ENCODE peak calls at places on chromosomes 6 and 20, in ten cellular contexts. X is upper lobe of right lung, O is pancreas, L is HCT116, B is heart right ventricle, I is lung, J is PC-3, A is lower lobe of right lung, C is RWPE2, H is heart left ventricle. S is an unnamed sample.

GRCh38 chr6:11810039-11810541 is 31.5 kb upstream of the ADTRP start:
- ATAC-seq in I (peak; percentile 80), B (peak; percentile 93), L (no peak), J (no peak), H (peak; percentile 97), C (peak; percentile 84), A (peak; percentile 91), O (peak; percentile 94), X (peak; percentile 89), S (peak; percentile 72)

GRCh38 chr6:31476515-31477139 is 21.3 kb upstream of the MICB start:
- ATAC-seq in I (no peak), J (no peak), C (no peak), A (no peak), L (peak; percentile 41), H (no peak), X (no peak), B (no peak), O (no peak), S (no peak)

GRCh38 chr20:17910828-17911294 is 57.7 kb downstream of the SNX5 start:
- ATAC-seq in O (peak; percentile 57), C (peak; percentile 36), L (no peak), H (peak; percentile 93), B (peak; percentile 86), X (peak; percentile 83), A (peak; percentile 74), J (no peak), I (peak; percentile 69), S (peak; percentile 83)

GRCh38 chr20:9154464-9155024 is 85.7 kb downstream of the PLCB4 start:
- ATAC-seq in J (no peak), I (no peak), L (no peak), C (no peak), X (no peak), O (no peak), A (no peak), H (no peak), B (no peak), S (no peak)

GRCh38 chr20:49030954-49031619 is 15.0 kb upstream of the CSE1L start:
- ATAC-seq in B (no peak), L (no peak), X (peak; percentile 85), O (peak; percentile 13), A (peak; percentile 89), H (peak; percentile 71), C (no peak), J (no peak), I (peak; percentile 25), S (peak; percentile 71)

GRCh38 chr6:105982761-105983600 is 103.2 kb upstream of the PRDM1 start:
- ATAC-seq in B (no peak), L (no peak), A (no peak), H (no peak), C (no peak), I (no peak), X (no peak), J (no peak), O (no peak), S (no peak)

GRCh38 chr20:25336561-25337422 is 53.8 kb downstream of the ABHD12 start:
- ATAC-seq in C (peak; percentile 85), B (peak; percentile 54), J (peak; percentile 89), H (peak; percentile 74), L (peak; percentile 67), A (no peak), I (no peak), O (peak; percentile 39), X (no peak), S (no peak)

GRCh38 chr6:157272866-157273755 is 50.2 kb downstream of the TMEM242 start:
- ATAC-seq in A (no peak), O (no peak), L (peak; percentile 60), X (no peak), J (no peak), B (no peak), H (no peak), I (no peak), C (no peak), S (no peak)

GRCh38 chr6:158663465-158664167 is 13.8 kb downstream of the SYTL3 start:
- ATAC-seq in X (peak; percentile 3), B (peak; percentile 16), A (no peak), C (no peak), O (no peak), L (no peak), I (no peak), H (no peak), J (peak; percentile 47), S (no peak)

GRCh38 chr6:137020771-137021170 is 24.0 kb downstream of the IL20RA start:
- ATAC-seq in C (no peak), A (no peak), B (no peak), L (no peak), O (no peak), H (no peak), X (no peak), I (no peak), J (no peak), S (no peak)

DNA sequence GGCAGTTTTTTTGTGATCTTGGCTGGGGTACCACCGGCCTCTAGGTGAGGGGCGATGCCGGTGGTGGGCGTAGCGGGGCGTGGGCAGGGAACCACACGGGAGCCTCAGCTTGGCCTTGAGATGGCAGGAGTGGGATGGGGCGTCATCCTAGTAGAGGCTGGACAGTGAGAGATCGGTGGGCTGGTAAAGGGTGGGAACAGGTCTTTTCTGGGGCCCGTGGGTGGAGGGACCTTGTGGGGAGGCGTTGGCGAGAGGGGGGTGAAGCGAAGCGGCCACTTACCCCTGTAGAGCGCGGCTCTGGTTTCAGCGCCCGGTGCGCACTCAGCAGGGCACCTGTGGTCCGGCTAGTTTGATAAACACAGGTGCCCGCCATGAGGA is 12.0 kb downstream of the ITPR3 start:
- ATAC-seq in L (peak; percentile 51), C (peak; percentile 26), B (peak; percentile 4), X (no peak), J (peak; percentile 7), H (peak; percentile 6), A (no peak), I (no peak), O (no peak), S (no peak)
- H3K4me3 ChIP-seq in L (peak overlapping the region; percentile 45), C (peak overlapping the region; percentile 34), B (peak overlapping the region; percentile 47), X (peak overlapping the region; percentile 39), J (peak overlapping the region; percentile 64), H (peak overlapping the region; percentile 50), A (peak overlapping the region; percentile 52), I (no peak overlapping the region), O (peak overlapping the region; percentile 46), S (peak overlapping the region; percentile 1)

GRCh38 chr6:14046476-14047068 is 71.0 kb upstream of the CD83 start:
- ATAC-seq in J (peak; percentile 94), H (peak; percentile 54), A (peak; percentile 81), B (no peak), L (peak; percentile 96), O (peak; percentile 83), X (peak; percentile 94), C (peak; percentile 85), I (no peak), S (no peak)
- TF ChIP-seq CTCF in J (peak; percentile 82), H (peak; percentile 45), A (peak; percentile 64), B (peak; percentile 65), L (peak; percentile 64), O (peak; percentile 49), X (peak; percentile 68), C (peak; percentile 85), I (peak; percentile 37), S (peak; percentile 17)

DNA sequence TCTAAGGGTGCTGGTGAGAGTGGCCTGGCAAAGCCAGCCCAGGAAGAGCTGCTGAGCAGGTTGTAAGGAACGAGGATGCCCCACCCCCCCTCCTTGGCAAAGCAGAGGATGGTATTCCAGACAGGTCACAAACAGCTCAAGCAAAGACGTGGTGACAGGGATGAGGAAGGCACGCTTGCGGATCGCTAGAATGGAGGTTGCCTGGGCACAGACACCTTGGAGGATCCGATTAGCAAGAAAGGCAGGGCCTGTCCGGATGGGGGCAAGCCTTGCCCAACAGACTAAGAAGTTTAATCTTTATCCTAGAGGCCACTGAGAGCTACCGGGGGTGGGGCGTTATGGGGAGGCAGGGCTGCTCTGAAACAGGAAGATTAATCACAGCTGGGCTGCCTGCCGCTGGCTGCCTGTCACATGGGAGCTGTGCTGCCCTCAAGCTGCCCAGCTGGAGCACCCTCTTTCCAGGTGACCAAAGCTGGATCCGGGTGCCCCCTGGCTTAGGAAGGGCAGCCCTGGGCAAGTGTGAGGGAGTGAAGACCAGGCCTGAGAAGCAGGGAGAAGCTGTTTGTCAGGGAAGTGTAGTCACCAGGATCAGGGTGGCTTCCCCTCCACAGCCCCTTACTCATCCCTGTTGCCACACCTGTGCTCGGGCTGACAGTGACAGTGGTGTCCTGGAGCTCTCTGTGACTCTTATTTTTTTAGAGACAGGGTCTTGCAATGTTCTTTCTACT is 9.2 kb upstream of the MAPK13 start:
- ATAC-seq in L (no peak), A (peak; percentile 59), X (peak; percentile 61), J (peak; percentile 80), I (peak; percentile 30), H (peak; percentile 42), B (peak; percentile 57), C (peak; percentile 77), O (no peak), S (peak; percentile 35)
- H3K4me3 ChIP-seq in L (no peak overlapping the region), A (peak overlapping the region; percentile 16), X (no peak overlapping the region), J (peak overlapping the region; percentile 39), I (no peak overlapping the region), H (no peak overlapping the region), B (peak overlapping the region; percentile 30), C (no peak overlapping the region), O (no peak overlapping the region), S (no peak overlapping the region)

GRCh38 chr6:143176090-143177021 is 115.7 kb downstream of the AIG1 start:
- ATAC-seq in I (no peak), A (no peak), L (peak; percentile 79), J (no peak), H (no peak), C (peak; percentile 44), B (no peak), X (no peak), O (no peak), S (no peak)
- TF ChIP-seq CTCF in I (no peak), A (no peak), L (no peak), J (peak; percentile 51), H (no peak), C (peak; percentile 20), B (no peak), X (no peak), O (no peak), S (no peak)

GRCh38 chr6:34239893-34240292 is 3.2 kb downstream of the HMGA1 start:
- ATAC-seq in H (no peak), O (no peak), L (no peak), I (no peak), C (no peak), B (no peak), X (no peak), J (no peak), A (no peak), S (no peak)

GRCh38 chr6:34237722-34238506 is 1.2 kb downstream of the HMGA1 start:
- ATAC-seq in A (no peak), L (no peak), H (no peak), B (no peak), C (no peak), X (peak; percentile 2), J (no peak), I (no peak), O (no peak), S (no peak)

GRCh38 chr6:34239240-34239825 is 2.7 kb downstream of the HMGA1 start:
- ATAC-seq in O (no peak), H (no peak), I (no peak), A (no peak), B (no peak), L (no peak), C (no peak), X (no peak), J (no peak), S (no peak)

GRCh38 chr6:34237316-34237721 is 646 bp downstream of the HMGA1 start:
- ATAC-seq in H (peak; percentile 16), A (no peak), X (peak; percentile 5), J (peak; percentile 0), B (no peak), O (peak; percentile 35), L (peak; percentile 1), C (no peak), I (no peak), S (peak; percentile 24)

GRCh38 chr6:34238507-34239239 is 2.0 kb downstream of the HMGA1 start:
- ATAC-seq in H (no peak), B (no peak), J (no peak), I (no peak), C (no peak), X (no peak), O (no peak), A (no peak), L (no peak), S (no peak)
- H3K4me3 ChIP-seq in H (peak overlapping the region; percentile 60), B (peak overlapping the region; percentile 79), J (peak overlapping the region; percentile 94), I (no peak overlapping the region), C (peak overlapping the region; percentile 98), X (peak overlapping the region; percentile 77), O (peak overlapping the region; percentile 69), A (peak overlapping the region; percentile 80), L (peak overlapping the region; percentile 69), S (no peak overlapping the region)